ENCODE peak calls at places on chromosomes 4 and X, in nine cellular contexts. One of them, this sample, is unnamed. For H3K9me2, the result is how much of the 10 kb centered on the place peaks cover.

GRCh38 chr4:119207051-119207450 is 5.5 kb upstream of the USP53 start:
- DNase-seq in PC-9: no peak
- DNase-seq in SK-N-SH: no peak
- DNase-seq in PC-3: no peak
- DNase-seq in hepatocyte: no peak
- DNase-seq in GM23248: peak
- DNase-seq in Karpas-422: no peak
- DNase-seq in HCT116: no peak
- DNase-seq in OCI-LY7: no peak
- DNase-seq in this sample: no peak

GRCh38 chrX:143757375-143757774 is 36.8 kb upstream of the SPANXN2 start:
- DNase-seq in PC-9: no peak
- DNase-seq in SK-N-SH: peak
- DNase-seq in PC-3: no peak
- DNase-seq in hepatocyte: peak
- DNase-seq in GM23248: no peak
- DNase-seq in Karpas-422: no peak
- DNase-seq in HCT116: no peak
- DNase-seq in OCI-LY7: no peak
- DNase-seq in this sample: no peak

GRCh38 chr4:10296730-10297129 is 160.5 kb downstream of the ZNF518B start:
- DNase-seq in PC-9: no peak
- DNase-seq in SK-N-SH: no peak
- DNase-seq in PC-3: no peak
- DNase-seq in hepatocyte: peak
- DNase-seq in GM23248: peak
- DNase-seq in Karpas-422: no peak
- DNase-seq in HCT116: no peak
- DNase-seq in OCI-LY7: no peak
- DNase-seq in this sample: peak

GRCh38 chr4:144646523-144647094 is 653 bp downstream of the HHIP start:
- DNase-seq in PC-9: no peak
- DNase-seq in SK-N-SH: peak
- DNase-seq in PC-3: no peak
- DNase-seq in hepatocyte: peak
- DNase-seq in GM23248: peak
- DNase-seq in Karpas-422: no peak
- DNase-seq in HCT116: no peak
- DNase-seq in OCI-LY7: no peak
- DNase-seq in this sample: peak

GRCh38 chr4:56619160-56619559 is 61.9 kb downstream of the HOPX start:
- DNase-seq in PC-9: no peak
- DNase-seq in SK-N-SH: peak
- DNase-seq in PC-3: peak
- DNase-seq in hepatocyte: no peak
- DNase-seq in GM23248: no peak
- DNase-seq in Karpas-422: no peak
- DNase-seq in HCT116: no peak
- DNase-seq in OCI-LY7: no peak
- DNase-seq in this sample: peak

GRCh38 chrX:13386636-13387035 is 66.8 kb upstream of the ATXN3L start:
- DNase-seq in PC-9: no peak
- DNase-seq in SK-N-SH: no peak
- DNase-seq in PC-3: no peak
- DNase-seq in hepatocyte: no peak
- DNase-seq in GM23248: no peak
- DNase-seq in Karpas-422: no peak
- DNase-seq in HCT116: no peak
- DNase-seq in OCI-LY7: no peak
- DNase-seq in this sample: no peak

GRCh38 chr4:95979961-95980876 is 140.3 kb downstream of the PDHA2 start:
- DNase-seq in PC-9: no peak
- DNase-seq in SK-N-SH: no peak
- DNase-seq in PC-3: no peak
- DNase-seq in hepatocyte: no peak
- DNase-seq in GM23248: no peak
- DNase-seq in Karpas-422: no peak
- DNase-seq in HCT116: no peak
- DNase-seq in OCI-LY7: no peak
- DNase-seq in this sample: no peak

GRCh38 chrX:132033166-132033565 is 10.1 kb downstream of the STK26 start:
- DNase-seq in PC-9: no peak
- DNase-seq in SK-N-SH: no peak
- DNase-seq in PC-3: no peak
- DNase-seq in hepatocyte: no peak
- DNase-seq in GM23248: no peak
- DNase-seq in Karpas-422: no peak
- DNase-seq in HCT116: no peak
- DNase-seq in OCI-LY7: no peak
- DNase-seq in this sample: no peak

GRCh38 chr4:99165978-99166377 is 21.9 kb upstream of the ADH4 start:
- DNase-seq in PC-9: no peak
- DNase-seq in SK-N-SH: no peak
- DNase-seq in PC-3: peak
- DNase-seq in hepatocyte: no peak
- DNase-seq in GM23248: no peak
- DNase-seq in Karpas-422: no peak
- DNase-seq in HCT116: no peak
- DNase-seq in OCI-LY7: no peak
- DNase-seq in this sample: no peak

GRCh38 chrX:66200855-66201795 is 37.1 kb downstream of the HEPH start:
- DNase-seq in PC-9: no peak
- DNase-seq in SK-N-SH: no peak
- DNase-seq in PC-3: peak
- DNase-seq in hepatocyte: peak
- DNase-seq in GM23248: peak
- DNase-seq in Karpas-422: peak
- DNase-seq in HCT116: no peak
- DNase-seq in OCI-LY7: peak
- DNase-seq in this sample: peak

GRCh38 chrX:14290335-14290734 is 239.0 kb upstream of the GLRA2 start:
- DNase-seq in PC-9: no peak
- DNase-seq in SK-N-SH: no peak
- DNase-seq in PC-3: no peak
- DNase-seq in hepatocyte: no peak
- DNase-seq in GM23248: no peak
- DNase-seq in Karpas-422: no peak
- DNase-seq in HCT116: no peak
- DNase-seq in OCI-LY7: no peak
- DNase-seq in this sample: no peak

GRCh38 chr4:151641167-151641566 is 119.6 kb downstream of the GATB start:
- DNase-seq in PC-9: peak
- DNase-seq in SK-N-SH: no peak
- DNase-seq in PC-3: peak
- DNase-seq in hepatocyte: no peak
- DNase-seq in GM23248: peak
- DNase-seq in Karpas-422: no peak
- DNase-seq in HCT116: no peak
- DNase-seq in OCI-LY7: no peak
- DNase-seq in this sample: no peak

GRCh38 chrX:150731795-150732194 is 38.6 kb downstream of the MTMR1 start:
- DNase-seq in PC-9: no peak
- DNase-seq in SK-N-SH: no peak
- DNase-seq in PC-3: peak
- DNase-seq in hepatocyte: no peak
- DNase-seq in GM23248: peak
- DNase-seq in Karpas-422: no peak
- DNase-seq in HCT116: no peak
- DNase-seq in OCI-LY7: no peak
- DNase-seq in this sample: no peak

DNA sequence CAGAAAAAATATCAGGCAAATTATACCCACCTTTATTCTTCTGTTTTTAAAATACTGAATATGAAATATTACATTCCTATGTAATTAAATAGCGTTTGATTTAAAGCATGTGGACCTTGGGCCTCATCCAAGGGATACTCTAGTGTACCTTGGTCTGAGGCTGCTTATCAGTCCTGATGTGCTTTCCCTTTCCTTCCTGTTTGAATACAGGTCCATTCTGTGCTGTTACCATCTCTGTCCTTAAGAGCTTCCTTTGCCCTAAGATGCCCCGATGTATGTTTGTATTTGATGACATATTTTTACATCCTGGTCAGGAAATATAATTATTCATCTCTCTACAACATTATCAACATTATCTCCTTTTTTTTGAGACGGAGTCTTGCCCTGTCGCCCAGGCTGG is 24.1 kb downstream of the FAT4 start:
- DNase-seq in PC-9: no peak
- DNase-seq in SK-N-SH: no peak
- DNase-seq in PC-3: no peak
- DNase-seq in hepatocyte: no peak
- DNase-seq in GM23248: no peak
- DNase-seq in Karpas-422: no peak
- DNase-seq in HCT116: no peak
- DNase-seq in OCI-LY7: no peak
- DNase-seq in this sample: no peak
- H3K9me2 ChIP-seq in PC-9: under half
- H3K9me2 ChIP-seq in SK-N-SH: under half
- H3K9me2 ChIP-seq in PC-3: under half
- H3K9me2 ChIP-seq in hepatocyte: under half
- H3K9me2 ChIP-seq in GM23248: under half
- H3K9me2 ChIP-seq in Karpas-422: under half
- H3K9me2 ChIP-seq in HCT116: under half
- H3K9me2 ChIP-seq in OCI-LY7: under half
- H3K9me2 ChIP-seq in this sample: under half

DNA sequence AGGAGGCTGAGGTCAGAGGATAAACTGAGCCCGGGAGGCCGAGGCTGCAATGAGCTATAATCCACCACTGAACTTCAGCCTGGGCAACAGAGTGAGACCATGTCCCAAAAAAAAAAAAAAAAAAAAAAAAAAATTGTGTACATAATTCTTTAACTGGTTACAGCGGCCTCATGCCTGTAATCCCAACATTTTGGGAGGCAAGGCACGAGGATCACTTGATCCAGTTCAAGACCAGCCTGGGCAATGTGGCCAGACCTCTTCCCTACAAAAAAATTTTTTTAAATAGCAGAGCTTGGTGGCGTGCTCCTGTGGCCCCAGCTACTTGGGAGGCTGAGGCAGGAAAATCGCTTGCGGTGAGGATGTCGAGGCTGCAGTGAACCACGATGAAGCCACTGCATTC is 9.3 kb downstream of the KLHL15 start:
- DNase-seq in PC-9: no peak
- DNase-seq in SK-N-SH: no peak
- DNase-seq in PC-3: no peak
- DNase-seq in hepatocyte: no peak
- DNase-seq in GM23248: no peak
- DNase-seq in Karpas-422: no peak
- DNase-seq in HCT116: no peak
- DNase-seq in OCI-LY7: no peak
- DNase-seq in this sample: no peak
- H3K9me2 ChIP-seq in PC-9: under half
- H3K9me2 ChIP-seq in SK-N-SH: under half
- H3K9me2 ChIP-seq in PC-3: under half
- H3K9me2 ChIP-seq in hepatocyte: under half
- H3K9me2 ChIP-seq in GM23248: under half
- H3K9me2 ChIP-seq in Karpas-422: under half
- H3K9me2 ChIP-seq in HCT116: under half
- H3K9me2 ChIP-seq in OCI-LY7: under half
- H3K9me2 ChIP-seq in this sample: under half

DNA sequence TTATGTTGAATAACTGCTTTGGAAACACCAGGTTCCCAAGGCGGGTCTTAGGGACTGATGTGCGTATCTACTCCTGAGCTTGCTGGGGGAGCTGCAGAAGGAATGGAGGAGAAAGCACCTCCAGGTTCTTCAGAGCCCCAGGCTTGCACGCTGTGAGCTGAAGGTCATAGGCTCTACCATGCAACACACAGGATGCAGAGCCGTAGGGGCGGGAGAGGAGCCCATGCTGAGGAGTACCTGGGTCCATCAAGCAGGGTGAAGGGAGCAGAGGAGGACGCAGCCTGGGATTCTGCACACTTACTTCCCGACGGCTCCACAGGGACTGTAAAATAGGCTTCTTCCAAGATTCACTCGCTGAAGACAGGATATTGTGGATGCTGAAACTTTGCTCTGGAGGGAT is 426.5 kb upstream of the FRG1 start:
- DNase-seq in PC-9: no peak
- DNase-seq in SK-N-SH: no peak
- DNase-seq in PC-3: no peak
- DNase-seq in hepatocyte: no peak
- DNase-seq in GM23248: no peak
- DNase-seq in Karpas-422: no peak
- DNase-seq in HCT116: no peak
- DNase-seq in OCI-LY7: no peak
- DNase-seq in this sample: no peak
- H3K9me2 ChIP-seq in PC-9: under half
- H3K9me2 ChIP-seq in SK-N-SH: under half
- H3K9me2 ChIP-seq in PC-3: under half
- H3K9me2 ChIP-seq in hepatocyte: under half
- H3K9me2 ChIP-seq in GM23248: under half
- H3K9me2 ChIP-seq in Karpas-422: under half
- H3K9me2 ChIP-seq in HCT116: under half
- H3K9me2 ChIP-seq in OCI-LY7: under half
- H3K9me2 ChIP-seq in this sample: under half

GRCh38 chrX:4179031-4179430 is 465.6 kb upstream of the PRKX start:
- DNase-seq in PC-9: no peak
- DNase-seq in SK-N-SH: no peak
- DNase-seq in PC-3: no peak
- DNase-seq in hepatocyte: no peak
- DNase-seq in GM23248: no peak
- DNase-seq in Karpas-422: peak
- DNase-seq in HCT116: no peak
- DNase-seq in OCI-LY7: no peak
- DNase-seq in this sample: no peak

GRCh38 chrX:4185086-4185485 is 471.6 kb upstream of the PRKX start:
- DNase-seq in PC-9: no peak
- DNase-seq in SK-N-SH: no peak
- DNase-seq in PC-3: no peak
- DNase-seq in hepatocyte: no peak
- DNase-seq in GM23248: no peak
- DNase-seq in Karpas-422: no peak
- DNase-seq in HCT116: no peak
- DNase-seq in OCI-LY7: no peak
- DNase-seq in this sample: no peak

DNA sequence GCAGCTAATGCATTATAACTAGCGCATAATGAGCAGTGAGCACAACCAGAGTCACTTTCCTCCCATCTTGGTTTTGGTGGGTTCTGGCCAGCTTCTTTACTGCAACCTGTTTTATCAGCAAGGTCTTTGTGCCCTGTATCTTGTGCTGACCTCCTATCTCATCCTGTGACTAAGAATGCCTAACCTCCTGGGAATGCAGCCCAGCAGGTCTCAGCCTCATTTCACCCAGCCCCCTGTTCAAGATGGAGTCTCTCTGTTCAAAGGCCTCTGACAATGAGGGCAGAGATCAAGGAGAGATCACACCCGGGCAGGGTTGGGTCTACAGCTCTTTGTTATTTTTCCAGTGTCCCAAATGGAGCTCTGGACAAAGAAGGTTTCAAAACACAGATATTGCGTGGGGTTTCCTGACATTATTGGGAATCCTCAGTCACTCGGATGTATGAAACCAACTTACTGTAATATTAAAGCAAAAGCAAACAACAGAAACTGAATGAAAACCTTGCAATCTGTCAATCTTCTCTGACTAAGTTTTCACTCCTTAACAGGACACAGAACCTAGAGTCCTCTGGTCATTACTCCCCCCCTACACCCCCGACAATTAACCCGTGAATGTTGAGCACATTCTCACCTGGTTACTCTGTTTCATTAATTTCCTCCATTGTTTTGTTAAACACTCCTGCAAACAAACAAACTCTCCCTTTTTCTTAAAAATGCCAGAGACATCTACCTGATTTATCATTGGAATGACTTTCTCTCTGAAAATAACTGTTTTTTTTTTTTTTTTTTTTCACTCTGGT is 468.8 kb upstream of the PRKX start:
- DNase-seq in PC-9: peak
- DNase-seq in SK-N-SH: no peak
- DNase-seq in PC-3: no peak
- DNase-seq in hepatocyte: no peak
- DNase-seq in GM23248: no peak
- DNase-seq in Karpas-422: no peak
- DNase-seq in HCT116: no peak
- DNase-seq in OCI-LY7: no peak
- DNase-seq in this sample: peak
- H3K9me2 ChIP-seq in PC-9: under half
- H3K9me2 ChIP-seq in SK-N-SH: under half
- H3K9me2 ChIP-seq in PC-3: under half
- H3K9me2 ChIP-seq in hepatocyte: under half
- H3K9me2 ChIP-seq in GM23248: under half
- H3K9me2 ChIP-seq in Karpas-422: under half
- H3K9me2 ChIP-seq in HCT116: under half
- H3K9me2 ChIP-seq in OCI-LY7: under half
- H3K9me2 ChIP-seq in this sample: under half

This sample was measured in GM23338.